ENCODE peak calls at places on chromosome 10, in four cellular contexts. One of them, this sample, is unnamed.

GRCh38 chr10:15744217-15744865 is 24.6 kb upstream of the ITGA8 start:
- DNase-seq in GM12878: no peak
- DNase-seq in K562: peak; percentile 67
- DNase-seq in A549: peak; percentile 71
- DNase-seq in this sample: peak; percentile 92

GRCh38 chr10:4181075-4181474 is 396.1 kb upstream of the KLF6 start:
- DNase-seq in A549: no peak
- DNase-seq in K562: no peak
- DNase-seq in GM12878: no peak
- DNase-seq in this sample: no peak

GRCh38 chr10:98446656-98447221 is at the start of gene HPS1:
- DNase-seq in K562: peak; percentile 89
- DNase-seq in A549: peak; percentile 73
- DNase-seq in GM12878: peak; percentile 42
- DNase-seq in this sample: peak; percentile 73

GRCh38 chr10:98361131-98361633 is 53.8 kb downstream of the PYROXD2 start:
- DNase-seq in K562: peak; percentile 68
- DNase-seq in A549: peak; percentile 13
- DNase-seq in GM12878: peak; percentile 68
- DNase-seq in this sample: no peak

GRCh38 chr10:3165196-3165595 is 7.4 kb downstream of the PITRM1 start:
- DNase-seq in K562: no peak
- DNase-seq in GM12878: no peak
- DNase-seq in A549: no peak
- DNase-seq in this sample: no peak

GRCh38 chr10:103602028-103602851 is 108.7 kb downstream of the NEURL1 start:
- DNase-seq in K562: no peak
- DNase-seq in GM12878: no peak
- DNase-seq in A549: no peak
- DNase-seq in this sample: no peak

GRCh38 chr10:131017566-131018285 is 293.8 kb downstream of the TCERG1L start:
- DNase-seq in GM12878: no peak
- DNase-seq in A549: no peak
- DNase-seq in K562: no peak
- DNase-seq in this sample: no peak

GRCh38 chr10:78408671-78409472 is 375.2 kb downstream of the RPS24 start:
- DNase-seq in K562: no peak
- DNase-seq in GM12878: no peak
- DNase-seq in A549: no peak
- DNase-seq in this sample: peak; percentile 62

GRCh38 chr10:78651287-78651686 is 417.5 kb upstream of the ZMIZ1 start:
- DNase-seq in GM12878: no peak
- DNase-seq in K562: no peak
- DNase-seq in A549: no peak
- DNase-seq in this sample: no peak

DNA sequence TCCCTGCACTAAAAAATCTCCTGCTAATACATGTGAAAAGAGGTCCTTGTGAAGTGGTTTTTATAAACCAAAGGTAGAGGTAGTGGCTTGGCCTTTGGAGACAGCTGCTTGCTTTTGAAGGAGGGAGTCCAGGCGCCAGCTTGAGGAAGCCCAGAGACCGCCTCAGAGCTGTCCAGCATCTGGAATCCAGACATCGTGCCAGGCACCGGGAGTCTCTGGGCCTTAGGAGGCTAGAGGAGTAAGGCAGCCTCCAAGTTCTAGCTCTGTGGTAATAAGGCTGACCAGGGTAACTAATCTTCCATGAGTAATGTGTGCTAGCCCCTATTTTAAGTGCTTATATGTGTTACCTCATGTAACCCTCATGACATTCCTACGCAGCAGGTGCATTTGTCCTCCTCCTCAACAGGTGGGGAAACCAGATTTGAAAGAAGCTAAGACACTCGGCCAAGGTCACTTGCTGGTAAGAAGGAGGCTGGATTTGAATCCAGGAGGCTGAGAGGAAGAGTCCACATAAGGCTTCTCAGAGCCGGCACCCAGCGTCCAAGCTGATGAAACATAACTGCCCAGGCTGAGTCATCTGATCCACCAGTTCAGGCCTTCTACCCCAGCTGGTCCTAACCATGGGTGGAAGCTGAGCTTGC is 26.1 kb downstream of the PRLHR start:
- DNase-seq in A549: no peak
- DNase-seq in GM12878: no peak
- DNase-seq in K562: no peak
- DNase-seq in this sample: no peak
- TF ChIP-seq REST in A549: no peak
- TF ChIP-seq REST in GM12878: no peak
- TF ChIP-seq REST in K562: no peak
- TF ChIP-seq REST in this sample: no peak

GRCh38 chr10:57621466-57621865 is 646.2 kb downstream of the IPMK start:
- DNase-seq in A549: no peak
- DNase-seq in GM12878: no peak
- DNase-seq in K562: no peak
- DNase-seq in this sample: no peak
- TF ChIP-seq REST in A549: peak; percentile 79
- TF ChIP-seq REST in GM12878: no peak
- TF ChIP-seq REST in K562: no peak
- TF ChIP-seq REST in this sample: peak; percentile 67

GRCh38 chr10:6580279-6581029 is 378 bp upstream of the PRKCQ start:
- DNase-seq in A549: peak; percentile 78
- DNase-seq in K562: peak; percentile 92
- DNase-seq in GM12878: no peak
- DNase-seq in this sample: peak; percentile 82
- TF ChIP-seq REST in A549: no peak
- TF ChIP-seq REST in K562: no peak
- TF ChIP-seq REST in GM12878: no peak
- TF ChIP-seq REST in this sample: no peak

GRCh38 chr10:114822771-114823463 is 1.3 kb downstream of the FHIP2A start:
- DNase-seq in K562: no peak
- DNase-seq in GM12878: no peak
- DNase-seq in A549: peak; percentile 36
- DNase-seq in this sample: no peak
- TF ChIP-seq REST in K562: no peak
- TF ChIP-seq REST in GM12878: no peak
- TF ChIP-seq REST in A549: no peak
- TF ChIP-seq REST in this sample: no peak

GRCh38 chr10:97291357-97292096 is 910 bp downstream of the ARHGAP19 start:
- DNase-seq in A549: no peak
- DNase-seq in GM12878: no peak
- DNase-seq in K562: no peak
- DNase-seq in this sample: no peak

GRCh38 chr10:97298223-97298571 is 5.8 kb upstream of the ARHGAP19 start:
- DNase-seq in K562: no peak
- DNase-seq in A549: no peak
- DNase-seq in GM12878: no peak
- DNase-seq in this sample: no peak

GRCh38 chr10:97297556-97298222 is 5.3 kb upstream of the ARHGAP19 start:
- DNase-seq in A549: peak; percentile 21
- DNase-seq in K562: peak; percentile 36
- DNase-seq in GM12878: no peak
- DNase-seq in this sample: no peak

GRCh38 chr10:97292862-97293198 is 393 bp upstream of the ARHGAP19 start:
- DNase-seq in A549: no peak
- DNase-seq in K562: no peak
- DNase-seq in GM12878: no peak
- DNase-seq in this sample: no peak

GRCh38 chr10:97292097-97292861 is at the start of gene ARHGAP19:
- DNase-seq in K562: peak; percentile 94
- DNase-seq in GM12878: peak; percentile 95
- DNase-seq in A549: peak; percentile 99
- DNase-seq in this sample: peak; percentile 99
- TF ChIP-seq REST in K562: no peak
- TF ChIP-seq REST in GM12878: no peak
- TF ChIP-seq REST in A549: peak; percentile 57
- TF ChIP-seq REST in this sample: no peak

GRCh38 chr10:23081156-23081833 is 14.1 kb upstream of the MSRB2 start:
- DNase-seq in A549: no peak
- DNase-seq in K562: no peak
- DNase-seq in GM12878: no peak
- DNase-seq in this sample: no peak
- TF ChIP-seq REST in A549: no peak
- TF ChIP-seq REST in K562: no peak
- TF ChIP-seq REST in GM12878: no peak
- TF ChIP-seq REST in this sample: no peak

DNA sequence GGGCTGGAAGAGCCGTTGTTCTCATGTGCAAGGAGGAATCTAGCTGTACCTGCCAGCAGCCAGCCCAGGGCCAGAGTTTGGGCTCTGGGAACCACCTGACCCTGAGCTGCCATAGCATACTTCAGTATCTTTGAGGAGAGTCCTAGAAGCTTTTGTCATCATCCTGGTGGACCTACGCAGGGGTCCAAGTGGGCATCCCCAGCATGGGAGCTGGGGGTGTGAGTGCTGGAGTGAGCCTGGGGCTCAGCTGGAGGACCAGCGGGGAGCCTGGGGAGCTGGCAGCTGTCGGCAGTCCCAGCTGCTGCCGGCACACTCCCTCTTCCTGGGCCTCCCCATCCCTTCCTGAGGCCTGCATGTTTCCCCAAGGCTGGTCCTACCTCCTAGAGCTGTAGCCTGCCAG is 32.5 kb downstream of the C10orf105 start:
- DNase-seq in GM12878: no peak
- DNase-seq in A549: no peak
- DNase-seq in K562: no peak
- DNase-seq in this sample: no peak
- TF ChIP-seq REST in GM12878: no peak
- TF ChIP-seq REST in A549: no peak
- TF ChIP-seq REST in K562: no peak
- TF ChIP-seq REST in this sample: no peak

DNA sequence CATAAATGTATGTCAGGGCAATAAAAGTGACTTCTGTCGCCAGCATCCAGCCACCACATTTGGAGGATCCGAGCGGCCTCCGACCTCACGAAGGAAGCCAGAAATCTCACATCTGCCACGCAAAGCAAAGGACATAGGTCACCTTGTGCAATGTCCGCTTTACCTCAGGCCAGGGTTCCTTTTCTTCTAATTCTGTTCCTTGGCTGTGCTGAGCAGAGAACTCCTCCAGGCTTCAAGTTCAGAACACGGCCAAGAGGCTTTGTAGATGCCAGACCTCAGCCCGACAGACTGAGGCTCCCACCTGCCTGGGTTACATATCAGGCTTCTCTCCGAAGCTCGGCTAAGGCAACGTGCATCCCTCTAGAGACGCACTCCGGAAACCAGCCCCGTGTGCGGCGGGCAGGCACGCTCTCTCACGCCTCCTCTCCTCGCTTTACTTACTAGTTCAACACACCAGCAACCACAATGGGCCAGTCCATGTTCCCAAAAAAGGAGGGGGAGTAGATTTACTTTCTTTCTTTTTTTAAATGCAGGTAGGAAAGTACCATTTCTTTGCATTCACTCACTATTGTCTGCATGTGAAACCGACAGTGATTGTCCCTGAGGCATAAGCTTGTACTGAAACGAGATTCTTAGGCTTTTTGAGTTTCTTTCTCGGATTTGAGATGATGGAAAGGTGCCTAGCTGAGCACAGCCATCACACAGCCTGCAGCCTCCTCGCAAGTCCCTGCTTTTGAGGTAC is 122.4 kb upstream of the AFAP1L2 start:
- DNase-seq in K562: no peak
- DNase-seq in A549: peak; percentile 91
- DNase-seq in GM12878: peak; percentile 95
- DNase-seq in this sample: peak; percentile 96
- TF ChIP-seq REST in K562: no peak
- TF ChIP-seq REST in A549: no peak
- TF ChIP-seq REST in GM12878: no peak
- TF ChIP-seq REST in this sample: no peak

DNA sequence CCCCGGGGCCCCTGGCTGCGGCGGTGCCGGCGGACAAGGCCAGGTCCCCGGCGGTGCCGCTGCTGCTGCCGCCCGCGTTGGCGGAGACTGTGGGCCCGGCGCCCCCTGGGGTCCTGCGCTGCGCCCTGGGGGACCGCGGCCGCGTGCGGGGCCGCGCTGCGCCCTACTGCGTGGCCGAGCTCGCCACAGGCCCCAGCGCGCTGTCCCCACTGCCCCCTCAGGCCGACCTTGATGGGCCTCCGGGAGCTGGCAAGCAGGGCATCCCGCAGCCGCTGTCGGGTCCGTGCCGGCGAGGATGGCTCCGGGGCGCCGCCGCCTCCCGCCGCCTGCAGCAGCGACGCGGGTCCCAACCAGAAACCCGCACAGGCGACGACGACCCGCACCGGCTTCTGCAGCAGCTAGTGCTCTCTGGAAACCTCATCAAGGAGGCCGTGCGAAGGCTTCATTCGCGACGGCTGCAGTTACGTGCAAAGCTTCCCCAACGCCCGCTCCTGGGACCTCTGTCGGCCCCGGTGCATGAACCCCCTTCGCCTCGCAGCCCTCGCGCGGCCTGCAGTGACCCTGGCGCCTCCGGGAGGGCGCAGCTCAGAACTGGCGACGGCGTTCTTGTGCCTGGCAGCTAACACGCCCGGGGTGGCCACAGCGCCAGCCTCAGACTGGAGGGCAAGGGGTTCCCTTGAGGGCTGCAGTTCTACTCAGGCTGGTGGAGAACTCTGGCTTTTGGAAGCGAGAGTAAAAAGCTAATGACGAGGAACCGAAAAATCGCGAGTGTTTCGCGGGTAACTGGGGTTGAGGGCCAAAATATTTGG is 804 bp downstream of the FRAT1 start:
- DNase-seq in GM12878: no peak
- DNase-seq in K562: peak; percentile 43
- DNase-seq in A549: peak; percentile 60
- DNase-seq in this sample: peak; percentile 86
- TF ChIP-seq REST in GM12878: no peak
- TF ChIP-seq REST in K562: no peak
- TF ChIP-seq REST in A549: no peak
- TF ChIP-seq REST in this sample: no peak

GRCh38 chr10:29651767-29652166 is 17.0 kb upstream of the SVIL start:
- DNase-seq in A549: no peak
- DNase-seq in GM12878: no peak
- DNase-seq in K562: no peak
- DNase-seq in this sample: no peak
- TF ChIP-seq REST in A549: no peak
- TF ChIP-seq REST in GM12878: no peak
- TF ChIP-seq REST in K562: no peak
- TF ChIP-seq REST in this sample: no peak

This sample was measured in GM23338.